ENCODE peak calls at places on chromosomes 7 and 10, in eight cellular contexts. I, A, C, E, N, X, M and L are unnamed samples. For H3K27me3, the result is how much of the 10 kb centered on the place peaks cover.

GRCh38 chr7:139915301-139915863 is 86.3 kb downstream of the TBXAS1 start:
- DNase-seq in N (no peak), I (no peak), E (no peak), M (no peak), C (no peak), A (no peak), X (no peak), L (no peak)

GRCh38 chr10:79434223-79434687 is 11.2 kb downstream of the ZCCHC24 start:
- DNase-seq in X (no peak), E (no peak), A (no peak), N (no peak), C (no peak), I (no peak), M (no peak), L (no peak)

GRCh38 chr10:78300526-78300925 is 266.9 kb downstream of the RPS24 start:
- DNase-seq in I (no peak), M (no peak), X (peak), E (no peak), N (peak), A (no peak), C (peak), L (no peak)

GRCh38 chr10:104122273-104123107 is 519 bp downstream of the SFR1 start:
- DNase-seq in M (no peak), I (no peak), X (no peak), E (no peak), C (no peak), N (no peak), A (no peak), L (no peak)

GRCh38 chr10:132437511-132437910 is 40.5 kb downstream of the PWWP2B start:
- DNase-seq in I (no peak), N (no peak), M (no peak), E (no peak), X (peak), A (no peak), C (no peak), L (no peak)

GRCh38 chr7:65812281-65812680 is 60.6 kb upstream of the VKORC1L1 start:
- DNase-seq in C (no peak), M (no peak), A (no peak), E (no peak), X (no peak), I (no peak), N (no peak), L (no peak)

GRCh38 chr10:104913390-104913789 is 272.3 kb downstream of the SORCS3 start:
- DNase-seq in C (no peak), A (no peak), N (no peak), M (no peak), X (no peak), E (no peak), I (no peak), L (no peak)

GRCh38 chr7:54541941-54542618 is at the start of gene VSTM2A:
- DNase-seq in A (peak), M (no peak), I (no peak), C (no peak), N (no peak), E (no peak), X (peak), L (no peak)

GRCh38 chr7:157519798-157520244 is 183.0 kb downstream of the DNAJB6 start:
- DNase-seq in M (peak), E (no peak), N (no peak), A (no peak), X (peak), I (no peak), C (no peak), L (no peak)

GRCh38 chr7:29610031-29610490 is 46.4 kb downstream of the PRR15 start:
- DNase-seq in E (no peak), M (no peak), I (no peak), X (no peak), N (no peak), A (no peak), C (no peak), L (no peak)

GRCh38 chr10:98472171-98472570 is 25.4 kb upstream of the HPS1 start:
- DNase-seq in E (no peak), I (no peak), A (no peak), M (no peak), X (no peak), N (no peak), C (no peak), L (no peak)

GRCh38 chr7:51619880-51620279 is 303.3 kb upstream of the COBL start:
- DNase-seq in A (no peak), E (no peak), N (no peak), X (no peak), C (no peak), I (no peak), M (no peak), L (no peak)

GRCh38 chr10:60809157-60809556 is 30.9 kb downstream of the CDK1 start:
- DNase-seq in X (no peak), E (no peak), I (no peak), C (no peak), M (no peak), A (no peak), N (no peak), L (no peak)

GRCh38 chr7:140300263-140301131 is 97.8 kb downstream of the SLC37A3 start:
- DNase-seq in E (no peak), A (no peak), M (no peak), I (no peak), N (no peak), X (no peak), C (no peak), L (no peak)

GRCh38 chr7:149093228-149093627 is 2.7 kb upstream of the ZNF786 start:
- DNase-seq in X (no peak), N (no peak), C (no peak), I (no peak), A (no peak), E (no peak), M (no peak), L (no peak)

GRCh38 chr10:96266118-96266770 is 5.1 kb downstream of the BLNK start:
- DNase-seq in M (no peak), N (no peak), I (no peak), C (no peak), A (no peak), X (no peak), E (no peak), L (no peak)

GRCh38 chr10:10094700-10095099 is 923.0 kb upstream of the CELF2 start:
- DNase-seq in N (no peak), C (no peak), A (no peak), X (no peak), M (no peak), E (no peak), I (no peak), L (no peak)

GRCh38 chr10:78316451-78316931 is 282.8 kb downstream of the RPS24 start:
- DNase-seq in C (peak), A (peak), M (no peak), I (no peak), E (no peak), X (no peak), N (peak), L (no peak)

GRCh38 chr7:45937301-45937700 is 16.2 kb upstream of the IGFBP3 start:
- DNase-seq in E (no peak), X (no peak), I (no peak), N (no peak), A (no peak), M (no peak), C (no peak), L (no peak)

GRCh38 chr7:31160956-31161355 is 108.8 kb downstream of the ADCYAP1R1 start:
- DNase-seq in C (no peak), E (no peak), I (no peak), M (no peak), A (no peak), X (no peak), N (no peak), L (no peak)

GRCh38 chr7:22094413-22095304 is 149.0 kb upstream of the CDCA7L start:
- DNase-seq in A (no peak), X (no peak), I (no peak), M (no peak), N (no peak), C (no peak), E (no peak), L (no peak)

GRCh38 chr7:51121945-51122425 is 194.6 kb downstream of the COBL start:
- DNase-seq in C (no peak), E (no peak), N (no peak), A (peak), X (no peak), M (no peak), I (no peak), L (no peak)

GRCh38 chr10:1206601-1207000 is 150.4 kb downstream of the WDR37 start:
- DNase-seq in E (no peak), I (no peak), M (no peak), A (no peak), X (peak), N (no peak), C (no peak), L (no peak)

GRCh38 chr10:101062231-101063161 is 707 bp downstream of the KAZALD1 start:
- DNase-seq in N (peak), A (peak), I (no peak), M (no peak), X (peak), E (no peak), C (no peak), L (peak)

GRCh38 chr7:117124585-117125220 is 171.4 kb downstream of the ST7 start:
- DNase-seq in N (peak), C (no peak), I (peak), E (peak), A (peak), M (peak), X (no peak), L (peak)

GRCh38 chr7:99380032-99380822 is 5.7 kb downstream of the ARPC1B start:
- DNase-seq in C (no peak), A (peak), X (peak), M (no peak), I (peak), N (no peak), E (no peak), L (peak)

GRCh38 chr7:37901236-37901827 is 15.3 kb downstream of the SFRP4 start:
- DNase-seq in C (no peak), A (peak), N (no peak), M (no peak), I (no peak), E (peak), X (no peak), L (no peak)

GRCh38 chr7:131188367-131189339 is 139.0 kb upstream of the MKLN1 start:
- DNase-seq in I (peak), M (no peak), E (peak), X (no peak), A (peak), C (no peak), N (peak), L (no peak)

GRCh38 chr7:74289018-74289659 is at the start of gene CLIP2:
- DNase-seq in C (no peak), X (peak), M (peak), I (no peak), E (peak), N (peak), A (peak), L (peak)

GRCh38 chr7:74286131-74286530 is 3.1 kb upstream of the CLIP2 start:
- DNase-seq in M (no peak), A (no peak), I (no peak), E (no peak), X (no peak), N (no peak), C (no peak), L (no peak)

GRCh38 chr7:74289660-74290589 is 718 bp downstream of the CLIP2 start:
- DNase-seq in I (no peak), N (peak), A (no peak), E (no peak), M (no peak), X (peak), C (no peak), L (peak)

GRCh38 chr7:74288034-74288881 is 949 bp upstream of the CLIP2 start:
- DNase-seq in A (no peak), E (no peak), N (no peak), C (no peak), M (no peak), I (no peak), X (no peak), L (no peak)

GRCh38 chr7:74287303-74288033 is 1.7 kb upstream of the CLIP2 start:
- DNase-seq in E (no peak), X (no peak), M (no peak), C (no peak), A (no peak), N (no peak), I (no peak), L (peak)
- H3K27me3 ChIP-seq in E (under half), X (under half), M (under half), C (under half), A (under half), N (under half), I (under half), L (under half)

GRCh38 chr7:92877367-92877766 is 41.0 kb upstream of the CDK6 start:
- DNase-seq in A (no peak), C (no peak), N (no peak), X (no peak), I (no peak), M (no peak), E (no peak), L (no peak)

GRCh38 chr7:92884218-92884617 is 47.8 kb upstream of the CDK6 start:
- DNase-seq in C (no peak), I (no peak), A (no peak), M (no peak), N (no peak), X (no peak), E (no peak), L (no peak)

GRCh38 chr7:92881091-92881485 is 44.7 kb upstream of the CDK6 start:
- DNase-seq in I (no peak), E (no peak), N (no peak), C (no peak), M (no peak), A (no peak), X (no peak), L (no peak)

GRCh38 chr7:92880212-92881090 is 44.1 kb upstream of the CDK6 start:
- DNase-seq in E (peak), N (no peak), I (no peak), X (peak), M (no peak), A (peak), C (no peak), L (no peak)

GRCh38 chr7:92882760-92883159 is 46.4 kb upstream of the CDK6 start:
- DNase-seq in C (no peak), A (no peak), E (no peak), X (no peak), M (no peak), I (no peak), N (no peak), L (no peak)
- TF ChIP-seq POLR2AphosphoS5 in C (no peak), A (no peak), E (no peak), X (no peak), M (no peak), I (no peak), N (no peak), L (no peak)

DNA sequence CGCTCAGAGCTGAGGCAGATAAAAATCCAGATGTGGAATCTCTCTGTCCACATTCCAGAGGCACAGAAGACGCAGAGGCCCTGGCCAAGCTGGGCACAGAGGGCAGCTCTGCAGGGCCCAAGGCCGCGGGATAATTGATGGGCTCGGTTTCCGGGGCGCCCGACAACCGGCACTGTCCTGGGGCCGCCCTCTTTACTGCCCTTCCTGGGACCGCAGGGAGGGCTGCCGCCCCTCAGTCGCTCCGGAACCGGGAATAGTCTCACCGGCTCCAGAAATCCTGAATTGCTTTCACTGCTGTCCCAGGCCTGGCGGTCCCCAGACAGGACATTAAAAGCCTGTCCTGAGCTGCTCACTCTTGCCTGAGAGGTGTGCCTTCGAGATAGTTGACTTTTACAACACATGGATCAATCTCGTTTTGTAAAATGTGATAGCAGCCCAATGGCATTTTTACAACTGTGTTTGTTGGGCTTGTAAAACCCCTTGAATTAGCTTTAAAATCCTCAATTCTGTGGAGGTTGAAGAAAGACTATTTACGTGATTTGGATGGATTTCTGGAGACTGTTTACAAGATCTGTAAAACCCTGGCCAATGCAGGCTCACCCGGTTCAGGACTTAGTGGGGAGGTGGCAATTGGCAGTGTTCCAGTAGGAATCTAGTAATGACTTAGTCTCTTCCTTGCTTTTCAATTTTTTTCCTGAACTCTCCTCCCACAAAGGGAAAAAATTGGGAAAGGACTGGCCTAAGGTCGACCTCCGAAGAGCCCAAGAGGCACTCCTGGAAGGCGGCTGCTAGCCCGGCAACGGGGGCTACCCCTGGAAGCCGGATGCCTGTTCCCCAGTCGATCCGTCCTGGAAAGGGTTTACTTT is 1.4 kb upstream of the HOXA6 start:
- DNase-seq in X (peak), M (peak), A (peak), C (no peak), E (no peak), N (peak), I (no peak), L (peak)
- H3K27ac ChIP-seq in X (no peak), M (peak), A (peak), C (peak), E (peak), N (peak), I (no peak), L (peak)

GRCh38 chr7:26375604-26376207 is 84.0 kb downstream of the SNX10 start:
- DNase-seq in E (no peak), C (no peak), X (no peak), A (peak), I (no peak), N (no peak), M (no peak), L (no peak)

GRCh38 chr7:26379711-26380110 is 88.0 kb downstream of the SNX10 start:
- DNase-seq in I (no peak), M (no peak), N (no peak), C (no peak), A (peak), E (no peak), X (no peak), L (peak)

GRCh38 chr7:26374665-26375373 is 83.2 kb downstream of the SNX10 start:
- DNase-seq in N (no peak), E (no peak), X (no peak), C (no peak), M (no peak), I (no peak), A (peak), L (no peak)

GRCh38 chr7:26372738-26373137 is 81.1 kb downstream of the SNX10 start:
- DNase-seq in I (no peak), E (no peak), C (no peak), X (no peak), N (no peak), A (peak), M (no peak), L (no peak)

GRCh38 chr7:26376208-26376917 is 84.7 kb downstream of the SNX10 start:
- DNase-seq in I (no peak), C (no peak), M (peak), N (no peak), E (no peak), A (peak), X (peak), L (peak)
- H3K27me3 ChIP-seq in I (under half), C (under half), M (half or more), N (half or more), E (under half), A (under half), X (under half), L (half or more)

DNA sequence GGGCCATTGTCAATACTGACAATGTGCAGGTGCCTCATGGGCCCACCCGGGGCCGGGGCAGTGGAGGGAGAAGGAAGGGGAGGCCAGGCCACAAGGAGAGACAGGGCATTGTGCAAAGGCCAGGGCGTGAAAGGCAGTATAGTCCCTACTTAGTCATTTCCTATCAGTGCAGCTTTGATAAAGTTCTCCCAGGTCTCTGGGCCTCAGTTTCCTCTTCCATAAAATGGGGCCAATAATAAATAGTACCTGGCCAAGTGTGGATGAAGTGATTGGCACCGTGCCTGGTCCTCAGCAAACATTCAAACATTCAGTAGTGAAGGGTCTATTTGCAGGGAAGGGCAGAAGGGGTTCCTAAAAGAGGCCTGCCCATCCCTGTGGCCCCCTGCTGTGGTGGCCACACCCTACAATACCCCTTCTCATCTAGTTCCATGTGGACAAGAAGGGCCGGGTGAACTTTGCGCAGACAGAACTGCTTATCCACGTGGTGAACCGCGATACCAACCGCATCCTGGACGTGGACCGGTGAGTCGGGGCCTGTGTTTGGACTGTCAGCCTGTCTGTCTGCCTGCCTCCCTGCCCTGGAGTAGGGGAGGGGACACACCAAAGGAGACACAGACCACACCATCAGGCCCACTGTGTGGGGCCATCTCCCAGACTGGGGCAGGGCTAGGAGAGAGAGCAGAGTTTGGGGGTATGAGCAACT is 36.9 kb upstream of the VSIR start:
- DNase-seq in N (no peak), E (no peak), A (no peak), I (no peak), C (no peak), M (no peak), X (peak), L (no peak)
- TF ChIP-seq POLR2AphosphoS5 in N (no peak), E (no peak), A (no peak), I (no peak), C (no peak), M (no peak), X (peak), L (no peak)

GRCh38 chr10:5288359-5288758 is 76.4 kb upstream of the UCN3 start:
- DNase-seq in A (no peak), X (no peak), E (no peak), N (no peak), C (no peak), M (no peak), I (no peak), L (no peak)
- H3K27ac ChIP-seq in A (no peak), X (no peak), E (no peak), N (no peak), C (no peak), M (no peak), I (no peak), L (no peak)

GRCh38 chr7:159147687-159148086 is 3.0 kb upstream of the VIPR2 start:
- DNase-seq in E (no peak), A (no peak), I (no peak), N (no peak), X (no peak), M (no peak), C (no peak), L (no peak)
- H3K27me3 ChIP-seq in E (under half), A (under half), I (under half), N (under half), X (under half), M (under half), C (under half), L (under half)